ENCODE peak calls at places on chromosomes 6 and 20, in eight cellular contexts. U is bronchial epithelial cell, Q is AG09309, S is BE2C, M is HFFc6, X is Calu3, I is left lung, F is lower leg skin. T is an unnamed sample.

GRCh38 chr6:36290668-36291620 is 21.1 kb downstream of the PNPLA1 start:
- DNase-seq in U (peak), Q (no peak), S (no peak), M (peak), X (peak), I (no peak), F (no peak), T (peak)

GRCh38 chr6:18207438-18207837 is 52.2 kb downstream of the KDM1B start:
- DNase-seq in U (no peak), Q (no peak), S (no peak), M (no peak), X (no peak), I (no peak), F (no peak), T (no peak)

GRCh38 chr6:160139420-160139851 is 17.8 kb downstream of the SLC22A1 start:
- DNase-seq in U (peak), Q (peak), S (no peak), M (peak), X (no peak), I (no peak), F (peak), T (no peak)

GRCh38 chr20:47949230-47949629 is 163.9 kb upstream of the SULF2 start:
- DNase-seq in U (peak), Q (no peak), S (no peak), M (no peak), X (no peak), I (no peak), F (no peak), T (no peak)

GRCh38 chr6:100447900-100448700 is 16.6 kb downstream of the SIM1 start:
- DNase-seq in U (no peak), Q (no peak), S (no peak), M (no peak), X (no peak), I (no peak), F (no peak), T (no peak)

GRCh38 chr6:168865522-168865921 is 388.1 kb downstream of the THBS2 start:
- DNase-seq in U (no peak), Q (no peak), S (no peak), M (no peak), X (no peak), I (no peak), F (no peak), T (no peak)

GRCh38 chr6:111673086-111673485 is 67.4 kb upstream of the TRAF3IP2 start:
- DNase-seq in U (no peak), Q (no peak), S (no peak), M (no peak), X (no peak), I (no peak), F (no peak), T (no peak)

GRCh38 chr6:114364295-114364694 is 21.5 kb upstream of the HS3ST5 start:
- DNase-seq in U (peak), Q (no peak), S (peak), M (no peak), X (peak), I (no peak), F (no peak), T (no peak)

GRCh38 chr6:122715725-122716124 is 63.8 kb upstream of the FABP7 start:
- DNase-seq in U (no peak), Q (no peak), S (no peak), M (no peak), X (no peak), I (no peak), F (no peak), T (no peak)

GRCh38 chr6:166977626-166978550 is 21.3 kb upstream of the CEP43 start:
- DNase-seq in U (no peak), Q (no peak), S (no peak), M (no peak), X (no peak), I (no peak), F (no peak), T (no peak)

GRCh38 chr6:148827421-148827820 is 80.6 kb downstream of the UST start:
- DNase-seq in U (no peak), Q (no peak), S (no peak), M (peak), X (no peak), I (no peak), F (no peak), T (no peak)

GRCh38 chr20:31630187-31630790 is 7.4 kb upstream of the COX4I2 start:
- DNase-seq in U (no peak), Q (no peak), S (no peak), M (no peak), X (no peak), I (peak), F (no peak), T (no peak)

GRCh38 chr6:39961178-39961577 is 26.9 kb upstream of the MOCS1 start:
- DNase-seq in U (peak), Q (no peak), S (no peak), M (no peak), X (no peak), I (no peak), F (no peak), T (no peak)

GRCh38 chr20:59933296-59933848 is at the start of gene SYCP2:
- DNase-seq in U (no peak), Q (no peak), S (peak), M (no peak), X (peak), I (no peak), F (peak), T (peak)

GRCh38 chr20:48921883-48922867 is 664 bp downstream of the ARFGEF2 start:
- DNase-seq in U (peak), Q (no peak), S (no peak), M (peak), X (peak), I (peak), F (peak), T (peak)

GRCh38 chr20:6739406-6739805 is 28.1 kb upstream of the BMP2 start:
- DNase-seq in U (no peak), Q (no peak), S (no peak), M (no peak), X (no peak), I (no peak), F (no peak), T (no peak)

GRCh38 chr6:107578642-107579332 is 88.9 kb downstream of the SOBP start:
- DNase-seq in U (no peak), Q (no peak), S (no peak), M (no peak), X (no peak), I (no peak), F (no peak), T (no peak)

GRCh38 chr6:142947702-142948480 is 2.9 kb upstream of the HIVEP2 start:
- DNase-seq in U (no peak), Q (no peak), S (no peak), M (no peak), X (no peak), I (no peak), F (no peak), T (no peak)

GRCh38 chr20:8764289-8764962 is 304.5 kb upstream of the PLCB4 start:
- DNase-seq in U (no peak), Q (peak), S (no peak), M (no peak), X (no peak), I (no peak), F (no peak), T (no peak)

GRCh38 chr20:33401042-33401921 is at the start of gene CDK5RAP1:
- DNase-seq in U (peak), Q (peak), S (peak), M (peak), X (peak), I (peak), F (peak), T (peak)

GRCh38 chr20:63737940-63738686 is 1.5 kb upstream of the SLC2A4RG start:
- DNase-seq in U (no peak), Q (no peak), S (no peak), M (no peak), X (no peak), I (peak), F (peak), T (no peak)

GRCh38 chr6:101633081-101633480 is 239.6 kb downstream of the GRIK2 start:
- DNase-seq in U (no peak), Q (no peak), S (no peak), M (no peak), X (no peak), I (no peak), F (no peak), T (no peak)

GRCh38 chr6:104312851-104313250 is 546.9 kb downstream of the HACE1 start:
- DNase-seq in U (peak), Q (no peak), S (no peak), M (no peak), X (no peak), I (no peak), F (no peak), T (no peak)

DNA sequence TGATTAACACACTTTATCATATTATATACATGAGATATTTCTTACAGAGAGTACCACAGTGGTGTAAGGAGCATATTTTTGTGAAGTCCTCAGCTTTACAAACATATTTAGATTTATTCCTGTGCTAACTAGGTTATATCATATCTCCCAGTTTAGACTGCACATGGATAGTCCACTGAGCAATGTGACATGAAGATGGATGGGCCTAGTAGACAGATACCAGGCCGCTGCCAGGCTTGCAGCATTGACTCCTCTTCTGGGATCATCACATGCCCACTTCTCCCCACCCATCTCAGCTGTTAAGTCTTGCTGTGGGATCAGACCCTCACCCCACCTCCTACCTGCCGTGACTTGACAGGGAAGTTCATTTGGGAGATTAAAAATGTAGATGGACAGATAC is 95.8 kb downstream of the SLX4IP start:
- DNase-seq in U (no peak), Q (no peak), S (no peak), M (no peak), X (no peak), I (no peak), F (no peak), T (no peak)
- TF ChIP-seq CTCF in U (no peak), Q (no peak), S (no peak), M (no peak), X (no peak), I (no peak), F (no peak), T (no peak)

DNA sequence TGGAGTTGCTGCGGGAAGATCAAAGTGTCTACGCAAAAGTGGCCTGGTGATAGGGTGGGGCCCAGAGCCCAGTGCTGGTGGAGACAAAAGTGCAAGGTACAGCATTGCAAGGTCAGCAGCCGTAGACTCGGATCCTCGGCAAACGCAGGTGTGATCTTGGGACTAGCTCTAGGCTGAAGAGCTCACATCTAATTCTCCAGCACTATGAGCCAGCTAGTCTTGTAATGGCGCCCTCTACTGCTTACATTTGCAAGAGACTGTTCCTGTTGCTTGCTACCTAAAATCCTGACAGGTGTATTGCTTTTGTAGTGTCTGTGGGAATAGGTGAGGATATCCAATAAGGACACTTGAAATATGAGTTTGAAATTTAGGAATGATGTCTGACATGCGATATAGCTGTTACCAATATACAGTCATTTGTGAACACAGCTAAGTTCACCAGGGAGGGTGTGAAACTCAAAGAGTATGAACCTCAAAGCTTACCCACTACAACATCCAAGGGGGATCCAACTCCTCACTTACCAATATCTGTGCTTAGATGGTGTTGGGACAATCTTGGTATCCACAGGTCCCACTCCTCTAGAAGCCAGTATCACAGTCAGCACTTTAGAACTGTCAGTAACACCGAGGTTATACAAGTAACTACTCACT is 58.4 kb downstream of the PDE7B start:
- DNase-seq in U (peak), Q (no peak), S (peak), M (peak), X (peak), I (no peak), F (no peak), T (no peak)
- TF ChIP-seq CTCF in U (peak), Q (peak), S (peak), M (peak), X (no peak), I (peak), F (no peak), T (peak)

DNA sequence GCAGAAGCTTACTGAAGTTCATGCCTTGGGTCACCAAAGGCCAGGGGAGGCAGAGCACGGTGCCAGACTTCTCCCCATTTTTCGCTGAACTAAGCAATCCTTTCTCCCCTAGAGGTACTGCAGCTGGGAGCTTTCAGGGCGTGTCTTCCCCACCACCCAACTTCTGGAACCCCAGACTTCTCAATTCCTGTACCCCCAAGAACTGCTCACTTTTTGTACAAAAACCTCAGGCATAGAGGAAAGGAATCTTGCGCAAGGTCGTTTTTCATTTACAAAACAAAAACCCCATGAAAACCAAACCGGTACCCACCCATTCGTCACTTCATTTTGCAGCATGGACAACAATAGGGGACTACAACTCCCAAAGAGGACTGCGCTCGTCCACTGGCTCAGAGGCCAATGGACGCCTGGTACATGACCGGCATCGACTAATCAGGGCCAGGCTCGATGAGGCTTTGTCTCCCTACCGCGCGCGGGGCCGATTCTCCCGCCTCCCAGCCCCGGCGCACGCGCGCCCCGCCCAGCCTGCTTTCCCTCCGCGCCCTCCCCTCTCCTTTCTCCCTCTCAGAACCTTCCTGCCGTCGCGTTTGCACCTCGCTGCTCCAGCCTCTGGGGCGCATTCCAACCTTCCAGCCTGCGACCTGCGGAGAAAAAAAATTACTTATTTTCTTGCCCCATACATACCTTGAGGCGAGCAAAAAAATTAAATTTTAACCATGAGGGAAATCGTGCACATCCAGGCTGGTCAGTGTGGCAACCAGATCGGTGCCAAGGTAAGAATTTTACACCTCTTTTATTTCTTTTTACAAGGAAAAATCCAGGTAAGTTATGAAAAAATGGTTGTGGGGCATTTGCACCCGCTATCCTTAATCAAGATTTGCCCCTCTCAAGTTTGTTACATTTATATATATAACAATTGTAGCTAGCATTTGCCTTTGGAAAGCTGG is at the start of gene TUBB:
- DNase-seq in U (peak), Q (peak), S (peak), M (peak), X (peak), I (peak), F (peak), T (peak)
- TF ChIP-seq CTCF in U (no peak), Q (no peak), S (no peak), M (no peak), X (no peak), I (no peak), F (no peak), T (no peak)

DNA sequence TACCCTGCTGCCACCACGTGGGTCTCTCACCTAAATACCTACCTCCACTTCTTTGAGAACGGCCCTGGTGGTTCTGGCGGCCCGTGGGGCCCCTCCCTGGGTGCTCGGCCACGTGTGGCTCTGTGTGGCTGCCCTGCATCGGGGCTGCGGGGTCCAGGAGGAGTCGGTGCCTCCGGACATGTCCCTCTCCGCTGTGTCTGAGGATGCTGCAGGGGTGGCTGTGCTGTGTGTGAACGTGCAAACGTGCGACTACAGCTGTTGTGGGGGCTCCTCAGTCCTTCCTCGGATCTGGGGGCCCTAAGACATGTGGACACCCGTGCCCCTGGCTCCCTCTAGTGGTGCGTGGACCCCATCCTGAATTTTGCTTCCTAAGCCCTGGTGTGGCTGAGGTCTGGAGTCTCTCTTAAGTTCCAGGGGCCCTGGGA is 691.8 kb downstream of the QKI start:
- DNase-seq in U (no peak), Q (no peak), S (peak), M (no peak), X (peak), I (no peak), F (no peak), T (no peak)
- TF ChIP-seq CTCF in U (no peak), Q (peak), S (peak), M (peak), X (no peak), I (no peak), F (no peak), T (no peak)

GRCh38 chr6:7216941-7217621 is 95.9 kb downstream of the SSR1 start:
- DNase-seq in U (peak), Q (no peak), S (no peak), M (no peak), X (no peak), I (no peak), F (peak), T (no peak)
- TF ChIP-seq CTCF in U (no peak), Q (no peak), S (no peak), M (peak), X (no peak), I (no peak), F (no peak), T (no peak)

DNA sequence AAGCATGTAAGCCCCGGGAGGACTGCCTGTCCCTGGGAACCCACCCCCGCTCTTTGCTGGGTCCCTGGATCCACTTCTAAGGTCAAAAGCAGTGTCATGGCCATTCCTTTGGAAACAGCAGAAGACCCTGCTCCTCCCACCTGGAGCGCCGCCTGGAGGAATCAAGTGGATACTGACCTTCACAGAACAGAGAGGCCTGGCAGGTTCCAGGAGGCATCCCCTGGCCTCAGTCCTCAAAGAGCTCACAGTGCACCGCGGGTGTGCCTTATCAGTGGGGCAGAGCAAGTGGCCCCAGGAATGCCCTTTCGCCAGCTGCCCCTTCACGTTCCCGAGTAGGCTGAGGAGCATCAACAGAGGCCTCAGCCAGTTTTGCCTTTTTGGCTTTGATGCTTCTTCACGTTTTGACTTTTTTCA is 11.1 kb upstream of the SLC4A11 start:
- DNase-seq in U (no peak), Q (no peak), S (no peak), M (no peak), X (peak), I (peak), F (no peak), T (no peak)
- TF ChIP-seq CTCF in U (peak), Q (peak), S (peak), M (peak), X (no peak), I (no peak), F (no peak), T (no peak)

GRCh38 chr6:7541175-7542064 is at the start of gene DSP:
- DNase-seq in U (peak), Q (no peak), S (no peak), M (peak), X (peak), I (peak), F (peak), T (no peak)
- TF ChIP-seq CTCF in U (no peak), Q (no peak), S (no peak), M (no peak), X (no peak), I (no peak), F (no peak), T (no peak)

GRCh38 chr20:56428388-56428787 is 16.3 kb downstream of the CASS4 start:
- DNase-seq in U (no peak), Q (no peak), S (no peak), M (no peak), X (no peak), I (no peak), F (no peak), T (no peak)
- TF ChIP-seq CTCF in U (no peak), Q (no peak), S (no peak), M (no peak), X (no peak), I (no peak), F (no peak), T (no peak)

DNA sequence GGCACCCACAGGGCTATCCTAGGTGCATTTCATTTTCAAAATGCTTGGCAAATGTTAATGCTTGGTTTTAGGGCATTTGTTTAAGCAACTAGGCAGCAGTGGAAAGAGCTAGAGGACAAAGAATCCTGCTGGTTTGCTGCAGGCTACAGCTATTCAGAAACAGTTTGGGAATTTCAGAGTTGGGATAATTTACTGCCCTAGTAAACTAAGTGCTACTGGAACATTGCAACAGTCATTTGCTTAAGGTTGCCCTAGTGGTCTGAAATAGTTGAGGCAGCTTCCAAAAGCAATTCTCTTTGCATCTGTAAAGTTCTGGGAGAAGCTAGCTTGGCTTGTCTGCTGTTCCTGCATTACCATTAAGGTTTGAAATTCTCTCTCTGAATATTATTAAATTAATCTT is 312.7 kb downstream of the LAMA2 start:
- DNase-seq in U (no peak), Q (peak), S (no peak), M (no peak), X (no peak), I (no peak), F (no peak), T (no peak)
- TF ChIP-seq CTCF in U (no peak), Q (no peak), S (no peak), M (peak), X (no peak), I (no peak), F (no peak), T (no peak)

GRCh38 chr6:102994866-102995265 is 1601.4 kb downstream of the GRIK2 start:
- DNase-seq in U (no peak), Q (no peak), S (no peak), M (no peak), X (no peak), I (no peak), F (no peak), T (no peak)
- TF ChIP-seq CTCF in U (no peak), Q (no peak), S (no peak), M (no peak), X (no peak), I (no peak), F (no peak), T (no peak)